ENCODE peak calls at places on chromosomes 11 and 22, in six cellular contexts. C is neural progenitor cell; X is HCT116; Z is psoas muscle; B is lung; P is CD8-positive, alpha-beta T cell. A is an unnamed sample.

GRCh38 chr11:108768964-108769363 is 104.1 kb downstream of the DDX10 start:
- DNase-seq in C (no peak), X (no peak), Z (no peak), B (no peak), P (no peak), A (no peak)

GRCh38 chr11:48107188-48107704 is 109.4 kb upstream of the OR4B1 start:
- DNase-seq in C (no peak), X (no peak), Z (no peak), B (no peak), P (no peak), A (no peak)

GRCh38 chr11:63670738-63671321 is 346 bp downstream of the ATL3 start:
- DNase-seq in C (peak; percentile 74), X (no peak), Z (peak; percentile 59), B (peak; percentile 61), P (no peak), A (no peak)

GRCh38 chr22:43421914-43422615 is 10.3 kb downstream of the MPPED1 start:
- DNase-seq in C (no peak), X (no peak), Z (no peak), B (no peak), P (no peak), A (no peak)

GRCh38 chr11:128305588-128305987 is 281.8 kb downstream of the ETS1 start:
- DNase-seq in C (no peak), X (no peak), Z (no peak), B (no peak), P (no peak), A (no peak)

GRCh38 chr11:32874144-32874543 is 18.5 kb upstream of the QSER1 start:
- DNase-seq in C (peak; percentile 37), X (no peak), Z (no peak), B (no peak), P (no peak), A (no peak)

GRCh38 chr11:37718431-37718999 is 1120.5 kb upstream of the RAG2 start:
- DNase-seq in C (no peak), X (no peak), Z (no peak), B (no peak), P (no peak), A (no peak)

GRCh38 chr11:79390477-79390876 is 50.4 kb downstream of the TENM4 start:
- DNase-seq in C (no peak), X (no peak), Z (no peak), B (no peak), P (no peak), A (no peak)

GRCh38 chr22:30481711-30482110 is 9.9 kb upstream of the SEC14L3 start:
- DNase-seq in C (no peak), X (no peak), Z (no peak), B (no peak), P (no peak), A (no peak)

GRCh38 chr11:11876458-11876857 is 34.7 kb downstream of the USP47 start:
- DNase-seq in C (peak; percentile 26), X (peak; percentile 41), Z (no peak), B (no peak), P (no peak), A (no peak)

GRCh38 chr11:83119216-83119615 is 37.7 kb upstream of the PCF11 start:
- DNase-seq in C (no peak), X (no peak), Z (no peak), B (no peak), P (no peak), A (no peak)

GRCh38 chr11:6686006-6686405 is 2.9 kb upstream of the MRPL17 start:
- DNase-seq in C (no peak), X (no peak), Z (no peak), B (no peak), P (no peak), A (no peak)

GRCh38 chr11:5307256-5308019 is 5.7 kb upstream of the OR51B4 start:
- DNase-seq in C (no peak), X (no peak), Z (no peak), B (no peak), P (no peak), A (no peak)

GRCh38 chr11:60680455-60681119 is 18.8 kb upstream of the MS4A8 start:
- DNase-seq in C (no peak), X (no peak), Z (no peak), B (no peak), P (no peak), A (no peak)

GRCh38 chr11:34149786-34150185 is 44.4 kb downstream of the NAT10 start:
- DNase-seq in C (peak; percentile 67), X (no peak), Z (no peak), B (no peak), P (no peak), A (no peak)

GRCh38 chr22:26409705-26410376 is 19.2 kb upstream of the ASPHD2 start:
- DNase-seq in C (no peak), X (no peak), Z (no peak), B (no peak), P (no peak), A (no peak)

GRCh38 chr22:41285441-41285819 is 557 bp downstream of the RANGAP1 start:
- DNase-seq in C (peak; percentile 69), X (peak; percentile 64), Z (peak; percentile 68), B (peak; percentile 42), P (peak; percentile 95), A (peak; percentile 51)

GRCh38 chr11:72441647-72442267 is 7.4 kb upstream of the CLPB start:
- DNase-seq in C (no peak), X (no peak), Z (no peak), B (no peak), P (no peak), A (no peak)

GRCh38 chr11:100908746-100909145 is 220.9 kb downstream of the PGR start:
- DNase-seq in C (no peak), X (no peak), Z (no peak), B (no peak), P (no peak), A (no peak)

GRCh38 chr22:37907036-37907954 is 1.2 kb downstream of the MICALL1 start:
- DNase-seq in C (no peak), X (no peak), Z (no peak), B (no peak), P (no peak), A (no peak)

GRCh38 chr11:106986261-106986660 is 32.0 kb downstream of the GUCY1A2 start:
- DNase-seq in C (no peak), X (no peak), Z (no peak), B (no peak), P (no peak), A (no peak)

GRCh38 chr22:24937114-24937513 is 9.4 kb downstream of the LHFPL7 start:
- DNase-seq in C (peak; percentile 33), X (no peak), Z (no peak), B (no peak), P (no peak), A (no peak)

GRCh38 chr11:102807921-102808320 is 10.0 kb upstream of the MMP1 start:
- DNase-seq in C (peak; percentile 77), X (peak; percentile 75), Z (no peak), B (no peak), P (no peak), A (no peak)

DNA sequence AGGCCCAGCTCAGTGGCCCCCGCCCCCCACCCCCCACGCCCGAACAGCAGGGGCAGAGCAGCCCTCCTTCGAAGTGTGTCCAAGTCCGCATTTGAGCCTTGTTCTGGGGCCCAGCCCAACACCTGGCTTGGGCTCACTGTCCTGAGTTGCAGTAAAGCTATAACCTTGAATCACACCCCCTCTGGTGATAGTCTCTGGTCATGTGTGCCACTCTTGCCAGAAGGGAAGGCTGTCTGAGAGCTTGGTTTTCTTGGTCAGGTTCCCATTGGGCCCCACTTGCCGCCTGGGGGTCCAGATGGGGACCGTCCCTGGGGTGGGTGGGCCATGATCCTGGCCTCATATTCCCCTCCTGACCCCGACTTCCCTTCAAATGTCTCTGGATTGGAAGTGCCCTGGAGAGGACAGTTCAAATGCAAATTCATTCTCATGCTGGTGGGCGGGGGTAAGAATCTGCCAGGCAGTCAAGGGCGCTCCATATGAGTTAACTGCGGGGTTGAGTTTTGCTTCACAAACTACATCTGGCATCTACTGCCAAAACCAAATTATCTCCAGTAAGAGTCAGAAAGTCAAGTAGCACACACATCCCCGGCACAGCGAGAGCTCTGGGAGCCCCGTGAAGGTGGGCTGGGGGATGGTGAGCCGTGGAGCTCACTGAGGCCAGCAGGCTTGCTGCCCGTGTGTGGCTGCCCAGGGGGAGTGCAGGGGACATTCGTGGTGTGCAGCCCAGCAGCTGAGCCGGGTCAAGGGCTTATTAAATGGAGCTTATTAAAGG is 35.7 kb downstream of the B3GAT1 start:
- DNase-seq in C (no peak), X (no peak), Z (no peak), B (no peak), P (no peak), A (no peak)
- H3K27ac ChIP-seq in C (no peak overlapping the region), X (no peak overlapping the region), Z (no peak overlapping the region), B (no peak overlapping the region), P (no peak overlapping the region), A (no peak overlapping the region)

DNA sequence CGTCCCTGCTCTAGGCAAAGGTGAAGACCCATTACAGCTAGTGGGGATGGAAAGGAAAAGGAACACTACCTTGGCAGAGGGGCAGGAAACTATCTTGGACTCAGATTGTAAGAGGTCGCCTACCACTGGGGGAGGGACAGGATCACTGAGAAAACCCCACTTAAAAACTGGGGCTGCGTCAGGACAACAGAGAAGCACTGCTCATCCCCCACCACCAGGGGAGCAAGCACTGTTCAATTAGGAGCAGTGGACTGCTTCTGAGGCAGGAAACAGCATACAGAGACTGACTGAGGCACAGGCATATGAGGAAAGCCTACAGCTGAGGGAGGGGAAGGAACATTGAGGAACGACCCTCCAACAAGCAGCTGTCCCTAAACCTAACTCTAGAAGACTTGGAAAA is 20.8 kb upstream of the DLAT start:
- DNase-seq in C (no peak), X (peak; percentile 10), Z (no peak), B (no peak), P (peak; percentile 21), A (no peak)
- TF ChIP-seq CTCF in C (peak; percentile 47), X (peak; percentile 84), Z (no peak), B (no peak), P (peak; percentile 45), A (peak; percentile 50)

DNA sequence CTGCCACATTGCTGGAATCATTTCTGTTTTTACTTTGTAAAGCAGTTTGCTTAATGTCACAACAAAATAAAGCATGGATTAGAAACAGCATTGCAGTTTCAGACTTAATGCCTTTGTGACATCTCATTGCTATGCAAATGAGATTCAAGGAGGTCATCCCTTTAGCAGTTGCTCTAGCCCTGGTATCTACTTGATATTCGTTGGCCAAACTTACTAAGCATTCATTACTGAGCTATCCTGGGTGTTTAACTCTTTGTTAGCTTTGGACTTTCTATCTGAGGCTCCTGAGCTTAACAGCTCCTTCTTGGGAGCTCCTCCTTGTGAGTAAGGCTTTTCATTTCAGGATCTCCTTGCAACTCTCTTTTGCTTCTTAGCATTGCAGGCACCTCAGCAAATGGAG is 16.3 kb downstream of the FAT3 start:
- DNase-seq in C (peak; percentile 72), X (no peak), Z (no peak), B (no peak), P (no peak), A (no peak)
- H3K27ac ChIP-seq in C (no peak overlapping the region), X (no peak overlapping the region), Z (no peak overlapping the region), B (no peak overlapping the region), P (no peak overlapping the region), A (no peak overlapping the region)

GRCh38 chr11:64745219-64745522 is 1.2 kb upstream of the RASGRP2 start:
- DNase-seq in C (no peak), X (no peak), Z (peak; percentile 80), B (peak; percentile 75), P (peak; percentile 92), A (no peak)

GRCh38 chr11:64742087-64742939 is 1.6 kb downstream of the RASGRP2 start:
- DNase-seq in C (peak; percentile 58), X (no peak), Z (no peak), B (no peak), P (peak; percentile 38), A (no peak)

GRCh38 chr11:64744544-64745218 is 739 bp upstream of the RASGRP2 start:
- DNase-seq in C (peak; percentile 64), X (no peak), Z (no peak), B (no peak), P (peak; percentile 48), A (no peak)

GRCh38 chr11:64742940-64743590 is 877 bp downstream of the RASGRP2 start:
- DNase-seq in C (peak; percentile 70), X (no peak), Z (peak; percentile 87), B (peak; percentile 79), P (peak; percentile 65), A (no peak)

GRCh38 chr11:64743591-64744543 is at the start of gene RASGRP2:
- DNase-seq in C (peak; percentile 58), X (no peak), Z (peak; percentile 87), B (peak; percentile 74), P (peak; percentile 91), A (no peak)
- TF ChIP-seq CTCF in C (peak; percentile 63), X (peak; percentile 88), Z (peak; percentile 70), B (peak; percentile 57), P (no peak), A (peak; percentile 53)

A was measured in AG04450.